ENCODE peak calls at places on chromosomes 2 and 18, in seven cellular contexts. B is NT2/D1, G is endodermal cell, Z is GM23248, M is mammary epithelial cell, T is K562, H is IMR-90. O is an unnamed sample.

GRCh38 chr2:8582191-8582849 is 99.5 kb upstream of the ID2 start:
- DNase-seq in B (no peak), G (no peak), Z (no peak), M (no peak), T (no peak), H (no peak), O (no peak)

GRCh38 chr18:5285326-5285725 is 10.2 kb downstream of the ZBTB14 start:
- DNase-seq in B (no peak), G (no peak), Z (no peak), M (no peak), T (no peak), H (no peak), O (no peak)

GRCh38 chr18:12287684-12288405 is 20.2 kb upstream of the TUBB6 start:
- DNase-seq in B (no peak), G (peak), Z (peak), M (peak), T (peak), H (peak), O (peak)

GRCh38 chr2:136235451-136236418 is 117.8 kb upstream of the CXCR4 start:
- DNase-seq in B (peak), G (no peak), Z (peak), M (peak), T (no peak), H (peak), O (no peak)

GRCh38 chr2:62736899-62737559 is 31.5 kb downstream of the EHBP1 start:
- DNase-seq in B (peak), G (peak), Z (no peak), M (no peak), T (no peak), H (no peak), O (no peak)

GRCh38 chr2:200528228-200528627 is 2.2 kb downstream of the SGO2 start:
- DNase-seq in B (no peak), G (no peak), Z (no peak), M (no peak), T (no peak), H (no peak), O (no peak)

GRCh38 chr2:223537100-223537499 is 65.1 kb downstream of the SCG2 start:
- DNase-seq in B (no peak), G (no peak), Z (no peak), M (no peak), T (no peak), H (no peak), O (no peak)

GRCh38 chr18:63439334-63439733 is 17.1 kb upstream of the VPS4B start:
- DNase-seq in B (peak), G (peak), Z (peak), M (peak), T (peak), H (peak), O (peak)

GRCh38 chr2:196174424-196174823 is 3.0 kb upstream of the STK17B start:
- DNase-seq in B (no peak), G (no peak), Z (no peak), M (no peak), T (no peak), H (no peak), O (no peak)

GRCh38 chr18:27778441-27778840 is 398.5 kb downstream of the CDH2 start:
- DNase-seq in B (no peak), G (no peak), Z (peak), M (peak), T (no peak), H (peak), O (no peak)

GRCh38 chr2:20143263-20143662 is 81.7 kb downstream of the SDC1 start:
- DNase-seq in B (no peak), G (no peak), Z (peak), M (no peak), T (no peak), H (peak), O (no peak)

GRCh38 chr2:88637464-88637863 is 10.2 kb upstream of the EIF2AK3 start:
- DNase-seq in B (no peak), G (no peak), Z (no peak), M (no peak), T (no peak), H (no peak), O (no peak)

GRCh38 chr18:38262666-38263065 is 697.1 kb upstream of the CELF4 start:
- DNase-seq in B (no peak), G (no peak), Z (no peak), M (no peak), T (no peak), H (no peak), O (no peak)

GRCh38 chr2:102027036-102027702 is 35.4 kb downstream of the IL1R2 start:
- DNase-seq in B (no peak), G (no peak), Z (peak), M (peak), T (no peak), H (peak), O (no peak)

GRCh38 chr18:35155403-35156117 is 85.3 kb upstream of the ZNF397 start:
- DNase-seq in B (no peak), G (peak), Z (peak), M (no peak), T (no peak), H (peak), O (no peak)

GRCh38 chr2:30277582-30277981 is 46.2 kb downstream of the LBH start:
- DNase-seq in B (no peak), G (no peak), Z (no peak), M (no peak), T (no peak), H (no peak), O (no peak)

GRCh38 chr2:58427572-58428285 is 186.6 kb upstream of the FANCL start:
- DNase-seq in B (peak), G (peak), Z (peak), M (peak), T (no peak), H (peak), O (peak)

GRCh38 chr18:60331890-60332289 is 40.7 kb downstream of the MC4R start:
- DNase-seq in B (no peak), G (no peak), Z (no peak), M (no peak), T (no peak), H (no peak), O (peak)

GRCh38 chr2:55948176-55948921 is 24.8 kb upstream of the EFEMP1 start:
- DNase-seq in B (no peak), G (no peak), Z (peak), M (no peak), T (no peak), H (peak), O (no peak)

GRCh38 chr2:130288467-130289403 is 54.0 kb upstream of the IMP4 start:
- DNase-seq in B (no peak), G (peak), Z (no peak), M (no peak), T (peak), H (no peak), O (no peak)

GRCh38 chr2:27522400-27522945 is 25.8 kb downstream of the GCKR start:
- DNase-seq in B (no peak), G (no peak), Z (no peak), M (no peak), T (no peak), H (no peak), O (no peak)

GRCh38 chr2:74179063-74179865 is 585 bp upstream of the MOB1A start:
- DNase-seq in B (no peak), G (no peak), Z (no peak), M (no peak), T (no peak), H (no peak), O (no peak)

GRCh38 chr18:23178661-23179081 is 43.4 kb downstream of the CABLES1 start:
- DNase-seq in B (no peak), G (no peak), Z (no peak), M (no peak), T (no peak), H (no peak), O (no peak)

GRCh38 chr18:55763298-55763697 is 175.3 kb upstream of the TCF4 start:
- DNase-seq in B (no peak), G (no peak), Z (peak), M (peak), T (no peak), H (peak), O (no peak)

GRCh38 chr2:70685771-70686171 is 82.2 kb downstream of the ADD2 start:
- DNase-seq in B (no peak), G (peak), Z (no peak), M (no peak), T (peak), H (no peak), O (no peak)

GRCh38 chr2:106269591-106270291 is 75.6 kb upstream of the UXS1 start:
- DNase-seq in B (no peak), G (no peak), Z (peak), M (no peak), T (peak), H (no peak), O (peak)

GRCh38 chr18:25075793-25076192 is 276.2 kb downstream of the ZNF521 start:
- DNase-seq in B (no peak), G (no peak), Z (peak), M (no peak), T (no peak), H (peak), O (no peak)

GRCh38 chr18:66316708-66317107 is 287.2 kb downstream of the CDH19 start:
- DNase-seq in B (peak), G (peak), Z (no peak), M (no peak), T (no peak), H (no peak), O (no peak)

GRCh38 chr2:62270728-62271127 is 74.8 kb downstream of the B3GNT2 start:
- DNase-seq in B (no peak), G (no peak), Z (no peak), M (no peak), T (no peak), H (peak), O (no peak)

GRCh38 chr2:113175101-113175628 is 1.4 kb downstream of the PSD4 start:
- DNase-seq in B (no peak), G (no peak), Z (no peak), M (no peak), T (no peak), H (no peak), O (no peak)

GRCh38 chr2:223669453-223670225 is 67.5 kb upstream of the SCG2 start:
- DNase-seq in B (no peak), G (no peak), Z (peak), M (peak), T (no peak), H (peak), O (no peak)

GRCh38 chr2:84278386-84278785 is 180.7 kb downstream of the SUCLG1 start:
- DNase-seq in B (no peak), G (no peak), Z (no peak), M (no peak), T (no peak), H (no peak), O (no peak)

GRCh38 chr2:208546860-208547650 is 140.5 kb downstream of the PTH2R start:
- DNase-seq in B (no peak), G (no peak), Z (no peak), M (no peak), T (no peak), H (no peak), O (no peak)

GRCh38 chr2:32844253-32844652 is 102.5 kb upstream of the LTBP1 start:
- DNase-seq in B (no peak), G (no peak), Z (no peak), M (no peak), T (no peak), H (no peak), O (no peak)

GRCh38 chr2:120230515-120231471 is 7.6 kb upstream of the TMEM185B start:
- DNase-seq in B (no peak), G (no peak), Z (no peak), M (no peak), T (no peak), H (no peak), O (peak)

GRCh38 chr2:120231564-120231973 is 8.4 kb upstream of the TMEM185B start:
- DNase-seq in B (no peak), G (no peak), Z (no peak), M (no peak), T (no peak), H (no peak), O (no peak)

GRCh38 chr2:120233292-120233691 is 10.1 kb upstream of the TMEM185B start:
- DNase-seq in B (no peak), G (no peak), Z (no peak), M (no peak), T (no peak), H (no peak), O (no peak)

GRCh38 chr2:120229341-120229740 is 6.1 kb upstream of the TMEM185B start:
- DNase-seq in B (no peak), G (no peak), Z (no peak), M (no peak), T (no peak), H (no peak), O (no peak)

GRCh38 chr2:120231974-120232635 is 8.9 kb upstream of the TMEM185B start:
- DNase-seq in B (no peak), G (no peak), Z (peak), M (peak), T (no peak), H (peak), O (no peak)
- H3K9ac ChIP-seq in B (no peak), G (no peak), Z (peak), M (peak), T (peak), H (peak), O (peak)

DNA sequence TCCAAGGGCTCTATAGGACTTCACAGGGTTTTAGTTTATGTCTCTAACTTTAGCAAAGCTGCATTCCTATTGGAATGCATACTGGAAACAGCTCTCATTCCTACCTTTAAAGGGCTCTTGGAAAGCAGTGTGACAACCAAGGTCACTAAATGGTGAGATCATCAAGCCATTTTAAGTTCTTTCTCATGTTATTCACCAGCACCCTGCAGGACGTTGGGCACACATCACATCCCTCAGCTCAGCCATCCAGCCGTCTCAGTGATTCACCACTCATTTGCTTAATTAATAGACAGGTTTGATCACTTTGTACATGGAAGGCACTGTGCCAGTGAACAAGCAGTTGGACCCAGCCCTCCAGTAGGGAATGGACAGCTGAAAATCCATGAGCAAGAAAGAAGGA is 32.2 kb upstream of the RBM44 start:
- DNase-seq in B (no peak), G (no peak), Z (peak), M (no peak), T (no peak), H (peak), O (no peak)
- H3K9ac ChIP-seq in B (no peak), G (no peak), Z (no peak), M (no peak), T (no peak), H (no peak), O (no peak)

GRCh38 chr2:215535726-215536125 is 99.9 kb upstream of the FN1 start:
- DNase-seq in B (no peak), G (no peak), Z (peak), M (peak), T (no peak), H (no peak), O (no peak)
- H3K9ac ChIP-seq in B (no peak), G (no peak), Z (peak), M (no peak), T (no peak), H (no peak), O (no peak)

DNA sequence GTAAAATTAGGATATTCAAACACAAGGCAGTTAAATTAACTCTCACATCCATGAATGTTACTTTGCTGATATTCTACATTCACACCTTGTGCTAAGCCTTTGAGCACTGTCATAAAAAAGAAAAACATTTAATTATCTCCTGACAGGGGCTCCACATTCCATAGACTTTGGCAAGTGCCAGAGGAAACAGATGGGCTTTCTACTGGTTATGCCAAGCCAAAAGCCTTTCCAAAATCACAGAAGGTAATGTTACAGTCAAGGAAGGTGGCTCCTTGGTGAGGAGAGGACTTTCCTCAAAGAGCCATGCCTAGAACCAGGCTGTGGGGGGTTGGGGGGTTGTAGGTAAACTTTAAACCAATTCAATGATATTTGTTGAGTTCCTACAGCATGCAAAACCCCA is 12.4 kb downstream of the MYO5B start:
- DNase-seq in B (no peak), G (no peak), Z (no peak), M (no peak), T (no peak), H (no peak), O (no peak)
- H3K9ac ChIP-seq in B (no peak), G (no peak), Z (no peak), M (no peak), T (no peak), H (no peak), O (no peak)

GRCh38 chr2:191479680-191480023 is 198.3 kb upstream of the NABP1 start:
- DNase-seq in B (no peak), G (no peak), Z (no peak), M (no peak), T (no peak), H (no peak), O (no peak)
- H3K9ac ChIP-seq in B (no peak), G (no peak), Z (no peak), M (no peak), T (no peak), H (no peak), O (no peak)

GRCh38 chr2:36369163-36369562 is 13.6 kb downstream of the CRIM1 start:
- DNase-seq in B (no peak), G (no peak), Z (no peak), M (no peak), T (no peak), H (no peak), O (no peak)

GRCh38 chr2:36369711-36370110 is 14.1 kb downstream of the CRIM1 start:
- DNase-seq in B (no peak), G (no peak), Z (no peak), M (no peak), T (no peak), H (no peak), O (no peak)

GRCh38 chr2:36371070-36371962 is 15.7 kb downstream of the CRIM1 start:
- DNase-seq in B (no peak), G (no peak), Z (peak), M (no peak), T (no peak), H (no peak), O (no peak)

GRCh38 chr2:36371963-36372391 is 16.4 kb downstream of the CRIM1 start:
- DNase-seq in B (no peak), G (no peak), Z (peak), M (peak), T (no peak), H (peak), O (no peak)

DNA sequence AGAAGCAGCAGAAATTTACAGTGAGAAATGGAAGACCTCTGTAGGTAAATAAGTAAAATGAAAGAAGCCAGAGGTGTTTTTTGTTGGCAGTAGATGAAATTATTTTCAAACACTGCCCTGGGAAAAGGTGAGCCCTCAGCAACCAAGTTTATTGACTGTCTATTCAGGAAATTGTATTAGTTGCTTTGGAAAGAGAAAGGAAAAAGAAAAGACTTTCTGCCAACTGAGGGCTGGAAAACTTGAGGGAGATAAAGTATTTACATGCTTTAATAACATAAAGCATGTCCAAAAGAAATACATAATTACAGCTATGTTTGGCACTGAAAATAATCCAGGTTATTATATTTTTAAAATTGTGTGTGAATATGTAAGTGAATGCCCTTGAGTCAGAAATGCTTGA is 14.7 kb downstream of the CRIM1 start:
- DNase-seq in B (no peak), G (no peak), Z (no peak), M (no peak), T (no peak), H (no peak), O (no peak)
- H3K9ac ChIP-seq in B (no peak), G (no peak), Z (peak), M (no peak), T (no peak), H (no peak), O (no peak)

GRCh38 chr2:205712508-205712907 is 30.2 kb downstream of the NRP2 start:
- DNase-seq in B (no peak), G (no peak), Z (peak), M (peak), T (no peak), H (peak), O (no peak)
- H3K9ac ChIP-seq in B (no peak), G (no peak), Z (no peak), M (no peak), T (no peak), H (no peak), O (no peak)

DNA sequence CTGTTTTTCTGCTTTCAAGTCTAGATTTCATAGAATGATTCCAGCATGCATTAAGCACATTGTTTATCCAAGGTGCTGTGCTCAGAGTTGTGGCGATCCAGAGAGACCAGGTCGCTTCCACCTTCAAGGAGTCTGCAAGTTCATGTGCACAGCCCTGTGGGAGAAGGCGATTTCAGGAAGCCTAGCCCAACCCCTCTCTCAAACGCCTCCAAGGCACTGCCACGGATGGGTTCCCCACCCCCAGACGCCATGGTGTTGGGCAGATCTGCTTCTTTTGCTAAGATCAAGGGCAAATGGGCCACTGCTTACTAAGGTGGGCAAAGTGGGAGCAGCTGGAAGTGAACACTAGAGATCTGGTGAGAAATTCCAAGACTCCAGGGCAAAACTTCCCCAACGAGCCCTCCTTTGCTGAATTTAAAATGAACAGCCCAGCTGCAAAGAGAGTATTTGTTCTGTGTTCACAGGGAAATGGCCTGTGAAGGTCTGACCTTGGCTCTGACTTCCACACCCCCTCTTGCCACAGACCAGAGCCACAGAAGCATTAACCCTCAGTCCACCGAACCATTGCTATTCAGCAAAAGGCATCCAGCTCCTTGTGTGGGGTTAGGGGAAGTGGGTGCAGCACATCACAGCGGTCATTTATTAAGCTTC is 45.1 kb upstream of the ZBTB7C start:
- DNase-seq in B (no peak), G (no peak), Z (no peak), M (peak), T (no peak), H (no peak), O (no peak)
- H3K9ac ChIP-seq in B (no peak), G (no peak), Z (no peak), M (peak), T (no peak), H (no peak), O (no peak)

GRCh38 chr18:3593904-3594759 is 144.2 kb downstream of the TGIF1 start:
- DNase-seq in B (peak), G (peak), Z (peak), M (peak), T (peak), H (peak), O (peak)

GRCh38 chr18:3592864-3593263 is 142.9 kb downstream of the TGIF1 start:
- DNase-seq in B (no peak), G (peak), Z (no peak), M (no peak), T (peak), H (no peak), O (no peak)

GRCh38 chr18:3594760-3595241 is 144.8 kb downstream of the TGIF1 start:
- DNase-seq in B (no peak), G (peak), Z (peak), M (peak), T (no peak), H (peak), O (peak)

GRCh38 chr18:3595282-3596273 is 145.6 kb downstream of the TGIF1 start:
- DNase-seq in B (no peak), G (peak), Z (peak), M (peak), T (no peak), H (peak), O (peak)

GRCh38 chr18:3593381-3593903 is 143.5 kb downstream of the TGIF1 start:
- DNase-seq in B (no peak), G (peak), Z (peak), M (peak), T (peak), H (peak), O (no peak)
- H3K9ac ChIP-seq in B (peak), G (peak), Z (peak), M (peak), T (peak), H (peak), O (peak)